ENCODE peak calls at places on chromosomes 16 and 17, in four cellular contexts. One of them, this sample, is unnamed.

GRCh38 chr17:59620064-59620359 is 317 bp downstream of the CLTC start:
- DNase-seq in K562: no peak
- DNase-seq in GM12878: no peak
- DNase-seq in HL-60: no peak
- DNase-seq in this sample: no peak

GRCh38 chr17:38508570-38508950 is 80.3 kb downstream of the ARHGAP23 start:
- DNase-seq in K562: no peak
- DNase-seq in GM12878: no peak
- DNase-seq in HL-60: no peak
- DNase-seq in this sample: no peak

GRCh38 chr17:35460354-35460851 is 11.8 kb upstream of the SLFN13 start:
- DNase-seq in K562: peak
- DNase-seq in GM12878: peak
- DNase-seq in HL-60: no peak
- DNase-seq in this sample: peak

GRCh38 chr17:39001703-39002637 is 34.8 kb upstream of the FBXO47 start:
- DNase-seq in K562: peak
- DNase-seq in GM12878: no peak
- DNase-seq in HL-60: peak
- DNase-seq in this sample: no peak

GRCh38 chr17:73719588-73720071 is 75.4 kb upstream of the SDK2 start:
- DNase-seq in K562: no peak
- DNase-seq in GM12878: no peak
- DNase-seq in HL-60: no peak
- DNase-seq in this sample: no peak

GRCh38 chr17:75843577-75844529 is at the start of gene UNC13D:
- DNase-seq in K562: peak
- DNase-seq in GM12878: no peak
- DNase-seq in HL-60: peak
- DNase-seq in this sample: peak

GRCh38 chr16:87541004-87541881 is 48.4 kb upstream of the ZCCHC14 start:
- DNase-seq in K562: no peak
- DNase-seq in GM12878: no peak
- DNase-seq in HL-60: no peak
- DNase-seq in this sample: no peak

GRCh38 chr17:41725134-41725533 is 9.3 kb downstream of the HAP1 start:
- DNase-seq in K562: peak
- DNase-seq in GM12878: no peak
- DNase-seq in HL-60: no peak
- DNase-seq in this sample: no peak

GRCh38 chr16:81261049-81261648 is 22.7 kb downstream of the BCO1 start:
- DNase-seq in K562: peak
- DNase-seq in GM12878: no peak
- DNase-seq in HL-60: no peak
- DNase-seq in this sample: no peak

DNA sequence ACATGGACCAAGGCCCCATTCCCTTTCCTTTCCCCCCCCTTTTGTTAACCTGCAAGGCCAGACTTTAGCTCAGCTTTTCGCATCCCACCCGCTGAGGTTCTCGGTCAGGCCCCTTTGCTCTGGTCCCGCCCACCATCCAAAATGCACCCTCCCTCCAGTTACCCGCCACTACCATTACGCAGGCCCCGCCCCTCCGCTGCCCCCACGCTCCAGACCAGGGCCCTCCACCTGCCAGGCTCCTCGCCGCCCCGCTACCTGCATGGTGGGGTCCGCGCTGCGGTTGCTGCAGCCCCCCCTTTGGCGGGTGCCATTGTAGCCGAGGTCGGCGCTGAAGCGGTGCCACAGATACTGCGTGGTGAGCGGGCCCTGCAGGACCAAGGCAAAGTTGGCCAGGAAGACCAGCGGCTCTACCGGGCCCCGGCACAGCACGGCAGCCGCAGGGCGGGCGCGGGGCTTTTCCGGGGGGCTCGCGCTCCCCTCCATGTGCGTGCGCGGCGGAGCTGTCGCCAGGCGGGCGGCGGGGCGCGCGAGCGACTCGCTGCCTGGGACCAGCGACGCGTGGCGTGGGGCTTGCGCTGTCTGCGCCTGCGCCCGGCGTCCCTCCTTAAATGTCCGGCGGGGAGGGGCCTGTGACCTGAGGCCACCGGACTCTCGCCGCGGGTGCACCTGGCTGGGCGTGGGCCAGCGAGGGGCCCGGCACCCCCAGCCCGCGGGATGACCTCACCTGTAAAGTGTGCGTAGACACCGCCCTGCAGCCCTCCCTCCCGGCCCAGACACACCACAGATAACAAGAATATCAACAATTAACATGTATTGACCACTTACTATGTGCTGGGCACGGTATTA is at the start of gene SLC46A1:
- DNase-seq in K562: peak
- DNase-seq in GM12878: no peak
- DNase-seq in HL-60: no peak
- DNase-seq in this sample: peak
- TF ChIP-seq SPI1 in K562: no peak
- TF ChIP-seq SPI1 in GM12878: no peak
- TF ChIP-seq SPI1 in HL-60: no peak
- TF ChIP-seq SPI1 in this sample: no peak

DNA sequence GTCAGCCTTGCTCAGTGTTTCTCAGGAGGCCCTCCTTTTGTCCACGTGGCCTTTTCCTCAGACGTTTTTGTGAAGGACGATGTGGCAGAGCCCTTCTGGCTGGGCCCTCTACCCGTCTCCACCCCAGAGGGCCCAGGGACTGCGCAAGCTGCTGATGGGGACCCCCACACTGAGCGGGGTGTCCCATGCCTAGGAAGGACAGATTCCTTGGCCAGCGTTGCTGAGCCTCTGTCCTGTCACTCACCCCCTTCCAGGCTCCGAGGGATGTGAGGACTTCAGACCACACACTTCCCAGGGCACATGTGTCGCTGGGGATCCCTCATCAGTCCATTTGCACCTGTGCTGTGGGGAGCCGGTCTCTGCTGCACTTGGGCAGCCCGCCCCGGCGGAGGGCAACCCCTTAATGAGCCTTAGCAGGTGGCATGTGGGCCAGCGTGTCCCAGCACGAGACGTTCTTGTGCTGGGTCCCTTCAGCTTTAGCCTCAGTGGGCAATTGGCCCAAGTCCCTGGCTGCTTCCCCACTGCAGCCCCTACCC is 48.3 kb downstream of the NT5M start:
- DNase-seq in K562: no peak
- DNase-seq in GM12878: no peak
- DNase-seq in HL-60: no peak
- DNase-seq in this sample: no peak
- TF ChIP-seq SPI1 in K562: no peak
- TF ChIP-seq SPI1 in GM12878: no peak
- TF ChIP-seq SPI1 in HL-60: no peak
- TF ChIP-seq SPI1 in this sample: no peak

DNA sequence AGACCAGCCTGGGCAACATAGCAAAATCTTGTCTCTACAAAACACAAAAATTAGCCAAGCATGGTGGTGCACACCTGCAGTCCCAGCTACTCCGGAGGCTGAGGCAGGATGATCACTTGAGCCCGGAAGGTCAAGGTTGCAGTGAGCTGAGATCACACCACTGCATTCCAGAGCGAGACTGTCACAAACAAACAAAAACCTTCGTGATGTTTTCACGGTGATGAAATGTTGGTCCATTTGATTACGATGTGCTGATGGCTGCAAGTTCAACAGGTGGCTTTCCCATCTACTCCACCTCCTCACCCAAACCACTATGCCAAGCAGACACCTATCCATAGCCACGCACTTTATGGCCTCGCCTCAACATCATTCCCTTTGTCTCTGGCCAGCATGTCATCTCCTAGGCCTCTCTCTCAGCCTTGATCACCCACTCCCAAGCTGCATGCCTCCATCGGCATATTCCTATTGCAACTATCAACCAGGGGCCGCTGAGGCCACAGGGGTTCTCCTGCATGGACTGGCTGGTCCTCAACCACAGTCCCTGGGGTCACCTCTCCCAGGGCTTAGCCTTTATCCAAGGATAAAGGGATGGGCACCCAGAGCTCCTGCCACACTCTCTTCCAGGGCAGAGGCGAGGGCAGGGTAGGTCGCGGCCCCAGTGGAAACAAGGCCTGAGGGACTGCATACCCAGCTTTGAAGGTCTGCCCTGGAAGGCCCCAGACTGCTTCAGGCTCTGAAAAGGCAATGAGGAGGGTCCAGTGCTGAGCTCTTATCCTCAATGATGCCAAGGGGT is 17.1 kb upstream of the ALOX15B start:
- DNase-seq in K562: no peak
- DNase-seq in GM12878: no peak
- DNase-seq in HL-60: no peak
- DNase-seq in this sample: no peak
- TF ChIP-seq SPI1 in K562: no peak
- TF ChIP-seq SPI1 in GM12878: no peak
- TF ChIP-seq SPI1 in HL-60: no peak
- TF ChIP-seq SPI1 in this sample: no peak

GRCh38 chr17:19978206-19978802 is 676 bp upstream of the AKAP10 start:
- DNase-seq in K562: no peak
- DNase-seq in GM12878: peak
- DNase-seq in HL-60: peak
- DNase-seq in this sample: peak
- TF ChIP-seq SPI1 in K562: peak
- TF ChIP-seq SPI1 in GM12878: peak
- TF ChIP-seq SPI1 in HL-60: peak
- TF ChIP-seq SPI1 in this sample: peak

DNA sequence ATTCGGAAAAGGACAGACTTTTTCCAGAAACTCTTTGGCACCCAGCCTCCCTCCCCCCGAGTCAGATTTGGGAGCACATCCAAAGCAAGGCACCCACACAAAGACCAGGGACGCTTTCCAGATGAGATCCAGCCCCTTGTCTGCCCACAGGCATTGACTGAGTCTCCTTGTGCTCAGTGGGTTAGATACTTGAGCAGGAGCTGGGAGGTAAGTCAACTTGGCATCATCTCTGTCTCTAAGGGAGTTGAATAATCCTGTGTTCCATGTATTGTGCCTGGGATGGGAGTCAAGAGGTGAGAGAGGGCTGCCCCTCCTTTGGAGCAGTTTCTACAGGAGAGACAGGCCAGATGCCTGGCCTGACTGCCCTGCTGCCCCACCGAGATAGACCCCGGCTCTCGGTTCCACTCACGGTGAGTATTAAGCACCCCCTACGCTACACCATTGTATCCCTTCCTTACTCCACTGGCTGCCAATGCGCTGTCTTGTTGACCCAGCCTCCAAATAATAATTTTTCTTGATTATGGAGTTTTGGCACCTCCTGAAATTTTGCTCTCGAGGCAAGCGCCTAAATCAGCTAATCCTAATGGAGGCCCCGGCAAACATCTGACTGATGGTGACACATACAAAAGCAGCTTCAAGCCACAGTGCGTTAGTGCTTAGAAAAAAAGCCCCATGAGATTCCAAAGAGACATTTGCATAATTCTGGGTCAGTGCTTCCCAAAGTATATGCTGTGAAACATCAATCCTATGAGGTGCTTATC is 29.6 kb upstream of the MAP3K14 start:
- DNase-seq in K562: no peak
- DNase-seq in GM12878: no peak
- DNase-seq in HL-60: no peak
- DNase-seq in this sample: no peak
- TF ChIP-seq SPI1 in K562: no peak
- TF ChIP-seq SPI1 in GM12878: no peak
- TF ChIP-seq SPI1 in HL-60: no peak
- TF ChIP-seq SPI1 in this sample: no peak

This sample was measured in GM12891.